ENCODE peak calls at places on chromosomes 5 and 9, in six cellular contexts. D is right lobe of liver; J is esophagus muscularis mucosa; X is GM12865; K is heart left ventricle; M is CD8-positive, alpha-beta memory T cell. F is an unnamed sample.

GRCh38 chr5:92017786-92018185 is 634.7 kb upstream of the ARRDC3 start:
- DNase-seq in D (no peak), J (no peak), X (no peak), K (no peak), M (no peak), F (no peak)

GRCh38 chr9:29449294-29449693 is 1876.0 kb upstream of the C9orf72 start:
- DNase-seq in D (no peak), J (no peak), X (no peak), K (no peak), M (no peak), F (no peak)

GRCh38 chr5:108661590-108662219 is 86.0 kb upstream of the FER start:
- DNase-seq in D (no peak), J (no peak), X (no peak), K (no peak), M (no peak), F (no peak)

GRCh38 chr5:167934561-167934971 is 356.9 kb upstream of the WWC1 start:
- DNase-seq in D (no peak), J (no peak), X (no peak), K (peak; percentile 83), M (no peak), F (no peak)

GRCh38 chr5:69271376-69271775 is 36.7 kb downstream of the CDK7 start:
- DNase-seq in D (peak; percentile 26), J (no peak), X (no peak), K (no peak), M (no peak), F (peak; percentile 53)

GRCh38 chr5:177023247-177023703 is 779 bp downstream of the ZNF346 start:
- DNase-seq in D (no peak), J (no peak), X (peak; percentile 22), K (no peak), M (no peak), F (no peak)

GRCh38 chr5:32232441-32233219 is 58.5 kb upstream of the GOLPH3 start:
- DNase-seq in D (peak; percentile 79), J (peak; percentile 94), X (peak; percentile 85), K (peak; percentile 75), M (peak; percentile 60), F (peak; percentile 80)

GRCh38 chr9:100674419-100675122 is 96.7 kb downstream of the CAVIN4 start:
- DNase-seq in D (no peak), J (no peak), X (no peak), K (no peak), M (no peak), F (no peak)

GRCh38 chr9:22446589-22446949 is at the start of gene DMRTA1:
- DNase-seq in D (peak; percentile 92), J (peak; percentile 94), X (no peak), K (peak; percentile 88), M (no peak), F (peak; percentile 83)

GRCh38 chr5:124652514-124652819 is 94.0 kb downstream of the ZNF608 start:
- DNase-seq in D (no peak), J (no peak), X (no peak), K (no peak), M (no peak), F (no peak)

GRCh38 chr5:126354857-126355731 is 68.1 kb upstream of the GRAMD2B start:
- DNase-seq in D (no peak), J (no peak), X (no peak), K (no peak), M (no peak), F (no peak)

GRCh38 chr9:972512-973294 is 3.8 kb upstream of the DMRT3 start:
- DNase-seq in D (no peak), J (peak; percentile 72), X (no peak), K (no peak), M (no peak), F (no peak)

GRCh38 chr9:133792721-133793470 is 54.7 kb upstream of the SARDH start:
- DNase-seq in D (peak; percentile 84), J (peak; percentile 95), X (peak; percentile 85), K (peak; percentile 90), M (peak; percentile 41), F (peak; percentile 84)

GRCh38 chr5:169583424-169584215 is at the start of gene SPDL1:
- DNase-seq in D (peak; percentile 95), J (peak; percentile 98), X (peak; percentile 98), K (peak; percentile 97), M (peak; percentile 92), F (peak; percentile 95)

GRCh38 chr5:111735829-111736228 is 21.2 kb downstream of the NREP start:
- DNase-seq in D (peak; percentile 43), J (no peak), X (no peak), K (no peak), M (no peak), F (no peak)

GRCh38 chr5:40224421-40224820 is 455.3 kb upstream of the PTGER4 start:
- DNase-seq in D (no peak), J (no peak), X (no peak), K (no peak), M (no peak), F (no peak)

GRCh38 chr5:57825026-57825683 is 342.5 kb upstream of the ACTBL2 start:
- DNase-seq in D (no peak), J (no peak), X (no peak), K (no peak), M (no peak), F (no peak)

GRCh38 chr9:34047864-34048729 is 590 bp downstream of the UBAP2 start:
- DNase-seq in D (peak; percentile 59), J (peak; percentile 92), X (peak; percentile 73), K (no peak), M (peak; percentile 54), F (peak; percentile 58)

GRCh38 chr9:128558431-128559310 is 6.3 kb downstream of the SPTAN1 start:
- DNase-seq in D (peak; percentile 85), J (no peak), X (peak; percentile 92), K (peak; percentile 83), M (peak; percentile 25), F (peak; percentile 74)

GRCh38 chr9:85451680-85452079 is 290.1 kb downstream of the AGTPBP1 start:
- DNase-seq in D (no peak), J (peak; percentile 79), X (no peak), K (no peak), M (no peak), F (no peak)

DNA sequence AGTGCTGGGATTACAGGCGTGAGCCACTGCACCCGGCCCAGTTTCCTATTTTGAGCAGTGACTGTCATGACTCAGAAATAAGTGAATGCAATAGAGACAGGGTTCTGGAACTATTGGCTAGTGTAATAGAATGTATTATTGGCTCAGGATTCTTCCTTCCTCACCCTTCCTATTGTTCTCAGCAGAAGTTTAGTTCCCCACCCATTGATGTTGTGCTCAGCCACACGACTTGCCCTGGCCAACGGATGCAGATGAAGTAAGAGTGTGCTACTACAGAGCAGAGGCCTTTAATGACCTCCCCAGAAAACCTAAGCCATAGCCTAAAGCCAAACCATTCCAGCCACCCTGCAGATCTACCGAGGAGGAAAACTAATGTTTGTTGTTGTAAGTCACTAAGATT is 287.9 kb downstream of the AGTPBP1 start:
- DNase-seq in D (peak; percentile 41), J (peak; percentile 39), X (no peak), K (no peak), M (no peak), F (no peak)
- H3K4me3 ChIP-seq in D (no peak overlapping the region), J (no peak overlapping the region), X (no peak overlapping the region), K (no peak overlapping the region), M (no peak overlapping the region), F (no peak overlapping the region)

DNA sequence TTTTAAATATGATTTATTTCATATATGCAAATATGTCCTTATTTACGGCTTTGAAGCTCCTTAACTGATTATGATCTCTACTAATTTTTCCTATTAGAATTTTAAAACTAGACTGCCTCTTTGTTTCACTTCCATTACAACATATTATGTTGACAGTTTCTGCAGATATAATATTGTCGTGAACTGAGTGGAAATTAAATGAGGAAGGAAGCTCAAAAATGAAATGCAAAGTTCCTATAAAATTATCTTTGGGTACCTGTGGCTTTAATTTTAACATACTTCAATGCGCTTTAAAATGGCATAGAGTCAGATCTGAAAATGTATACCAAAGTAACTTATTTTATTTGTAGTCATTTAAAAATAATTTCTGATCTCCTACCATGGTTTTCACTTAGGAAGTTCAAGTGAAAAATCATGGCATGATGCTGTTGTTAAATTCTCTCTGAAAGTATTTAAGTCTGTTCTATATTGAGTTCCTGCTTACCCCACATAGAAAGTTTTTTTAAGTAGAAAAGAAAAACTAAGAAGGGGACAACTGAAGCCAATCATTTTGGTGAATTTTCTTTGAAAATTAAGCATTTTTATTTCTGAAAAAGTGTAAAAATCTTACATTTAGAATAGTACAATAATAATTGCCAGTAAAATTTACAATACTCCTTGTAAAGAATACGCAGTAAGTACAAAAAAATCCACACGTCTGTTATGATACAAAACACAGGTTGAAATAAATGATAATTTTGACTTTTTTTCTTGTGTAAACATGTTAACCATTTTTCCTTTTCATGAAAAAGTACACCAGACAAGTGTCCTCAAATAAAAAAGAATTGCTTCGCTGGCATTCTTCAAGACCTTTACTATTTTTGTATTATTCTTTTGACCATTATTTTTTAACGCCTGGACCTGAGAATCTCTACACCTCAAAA is 2.6 kb downstream of the FOXD1 start:
- DNase-seq in D (no peak), J (no peak), X (no peak), K (no peak), M (no peak), F (no peak)
- H3K4me3 ChIP-seq in D (no peak overlapping the region), J (peak overlapping the region; percentile 73), X (no peak overlapping the region), K (no peak overlapping the region), M (no peak overlapping the region), F (peak overlapping the region; percentile 21)

DNA sequence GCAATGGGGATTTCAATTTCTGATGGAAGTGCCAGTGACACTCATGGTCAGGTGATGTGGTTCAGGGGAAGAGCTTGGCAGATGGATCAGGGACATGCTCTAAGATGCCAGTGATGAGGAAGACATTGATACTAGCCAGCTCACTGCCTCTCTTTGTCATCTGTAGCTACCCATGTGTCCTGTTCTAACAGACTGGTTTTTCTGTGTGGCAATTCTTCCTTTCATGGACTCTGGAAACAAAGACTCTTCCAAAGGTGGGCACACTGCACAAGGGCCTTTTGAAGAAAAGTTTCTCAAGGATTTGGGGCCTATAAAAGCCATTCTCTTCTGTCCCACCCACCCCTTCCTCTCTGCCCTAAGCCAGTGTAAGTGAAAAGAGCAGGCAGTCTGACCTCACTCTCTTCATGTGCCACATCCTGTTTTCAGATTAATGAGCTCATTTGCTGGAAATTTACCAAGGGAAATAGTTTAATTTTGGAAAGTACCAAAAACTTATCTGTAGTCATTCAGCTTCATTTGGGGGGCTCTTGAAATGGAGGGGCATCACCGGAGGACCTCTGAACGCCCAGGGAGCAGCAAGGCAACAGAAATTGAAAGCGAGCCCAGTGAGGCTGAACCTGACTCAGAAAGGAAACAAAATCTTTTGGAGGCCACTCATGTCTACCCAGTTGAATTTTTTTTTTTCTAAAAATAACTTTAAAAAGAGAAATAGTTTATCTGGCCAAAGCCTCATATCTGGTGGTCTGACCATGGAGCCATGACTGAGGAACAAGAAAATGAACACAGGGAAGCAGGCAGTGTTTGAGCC is 4.9 kb upstream of the TRAF1 start:
- DNase-seq in D (no peak), J (no peak), X (peak; percentile 95), K (no peak), M (peak; percentile 45), F (no peak)
- H3K4me3 ChIP-seq in D (no peak overlapping the region), J (no peak overlapping the region), X (peak overlapping the region; percentile 39), K (no peak overlapping the region), M (peak overlapping the region; percentile 6), F (no peak overlapping the region)

DNA sequence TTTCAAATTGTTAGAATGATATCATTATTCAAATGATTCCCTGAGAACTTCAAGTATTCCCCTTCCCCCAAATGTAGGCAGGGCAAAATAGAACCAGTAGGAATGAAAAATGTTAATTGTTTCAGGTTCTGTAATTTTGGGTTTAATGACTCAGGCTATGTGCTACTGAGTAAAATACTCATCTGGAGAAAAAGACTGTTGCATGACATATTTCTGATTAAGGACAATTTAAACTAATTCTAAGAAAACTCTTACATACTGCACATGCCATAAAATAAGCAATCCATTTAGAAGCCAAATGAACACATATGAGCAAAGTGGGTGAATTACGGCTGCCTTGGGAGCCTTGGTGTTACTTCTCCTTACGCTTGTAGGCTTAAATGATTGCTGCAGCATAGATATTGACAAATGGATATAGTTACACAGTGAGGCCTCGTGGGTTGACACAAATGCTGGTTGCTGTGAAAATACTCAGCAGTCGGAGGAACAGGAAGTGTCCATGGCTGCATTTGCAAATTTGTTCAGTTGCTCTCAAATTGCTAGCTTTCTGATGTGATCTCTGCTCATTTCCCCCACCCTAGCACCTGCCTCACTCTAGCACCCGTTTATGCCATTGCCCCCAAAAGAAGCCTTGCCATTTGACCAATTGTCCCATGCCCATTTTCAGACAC is 174.9 kb upstream of the DMAC1 start:
- DNase-seq in D (no peak), J (no peak), X (peak; percentile 35), K (no peak), M (no peak), F (no peak)
- H3K4me3 ChIP-seq in D (no peak overlapping the region), J (no peak overlapping the region), X (no peak overlapping the region), K (no peak overlapping the region), M (no peak overlapping the region), F (no peak overlapping the region)

F was measured in lower lobe of right lung.